ENCODE peak calls at places on chromosome 6, in five cellular contexts. U is SK-N-SH, C is GM12878, I is A549, E is HCT116. M is an unnamed sample.

GRCh38 chr6:152267967-152268845 is 369.0 kb downstream of the SYNE1 start:
- DNase-seq in E (no peak), U (peak), C (no peak), I (peak), M (peak)

GRCh38 chr6:10569392-10570127 is 48.4 kb downstream of the GCNT2 start:
- DNase-seq in C (no peak), U (no peak), I (no peak), E (no peak), M (no peak)

GRCh38 chr6:111566873-111567517 is 38.7 kb downstream of the TRAF3IP2 start:
- DNase-seq in U (peak), C (no peak), I (no peak), E (no peak), M (no peak)

GRCh38 chr6:121760640-121761213 is 325.3 kb downstream of the GJA1 start:
- DNase-seq in C (no peak), E (no peak), U (no peak), I (no peak), M (peak)

GRCh38 chr6:132198040-132198439 is 203.2 kb downstream of the MOXD1 start:
- DNase-seq in C (no peak), I (no peak), U (no peak), E (no peak), M (no peak)

GRCh38 chr6:119043265-119043664 is 35.2 kb downstream of the FAM184A start:
- DNase-seq in U (no peak), E (no peak), C (no peak), I (no peak), M (no peak)

GRCh38 chr6:158008894-158009891 is 27.5 kb downstream of the SYNJ2 start:
- DNase-seq in E (no peak), U (peak), C (no peak), I (no peak), M (no peak)

GRCh38 chr6:150142304-150142656 is 564 bp upstream of the PPP1R14C start:
- DNase-seq in U (no peak), I (no peak), C (no peak), E (no peak), M (peak)

GRCh38 chr6:39925931-39926290 is 8.4 kb downstream of the MOCS1 start:
- DNase-seq in U (no peak), E (no peak), C (no peak), I (no peak), M (no peak)

GRCh38 chr6:21846541-21847451 is 253.2 kb downstream of the SOX4 start:
- DNase-seq in C (no peak), I (no peak), U (peak), E (no peak), M (peak)

GRCh38 chr6:13653296-13653695 is 38.2 kb downstream of the NOL7 start:
- DNase-seq in I (no peak), C (no peak), U (peak), E (no peak), M (no peak)

DNA sequence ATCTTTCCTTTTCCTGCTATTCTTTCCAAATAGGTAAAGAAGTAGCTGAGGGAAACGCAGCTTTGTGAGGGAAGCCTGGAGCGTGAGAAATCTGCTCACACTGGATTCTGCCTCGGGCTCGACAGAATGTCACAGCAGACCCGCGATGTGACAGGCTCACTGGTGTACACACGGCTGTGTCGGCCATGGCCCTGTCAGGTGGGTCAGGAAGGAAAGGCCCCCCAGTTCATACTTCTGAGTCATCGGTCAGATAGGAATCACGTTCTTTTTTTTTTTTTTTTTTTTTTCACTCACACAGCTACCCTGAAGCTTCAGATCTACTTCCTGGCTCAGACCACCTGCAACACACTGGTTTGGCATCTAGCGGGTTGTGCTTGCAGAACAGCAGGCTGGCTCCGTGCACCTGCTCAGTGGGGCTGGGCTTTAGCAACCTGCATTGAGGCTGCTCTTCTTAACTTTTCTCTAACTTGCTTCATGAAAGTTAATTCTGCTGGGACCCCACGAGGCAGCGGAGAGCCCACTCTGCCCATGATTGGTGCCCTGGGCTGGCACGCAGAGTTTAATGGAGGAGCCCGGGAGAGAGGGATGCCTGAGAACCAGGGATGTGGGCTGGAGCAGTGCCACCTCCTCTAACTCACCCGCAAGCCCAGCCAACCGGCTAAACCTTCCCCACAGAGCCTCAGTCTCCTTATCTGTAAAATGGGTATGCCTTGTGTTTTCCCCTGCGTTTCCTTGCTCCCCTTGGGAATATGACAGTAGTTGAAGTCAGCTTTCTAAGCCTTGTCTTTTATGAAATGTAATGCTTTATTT is 61.5 kb upstream of the FNDC1 start:
- DNase-seq in U (no peak), E (no peak), C (no peak), I (no peak), M (no peak)
- TF ChIP-seq REST in U (no peak), E (no peak), C (no peak), I (no peak), M (no peak)

GRCh38 chr6:44051516-44051915 is 75.7 kb downstream of the MRPL14 start:
- DNase-seq in I (no peak), C (no peak), E (no peak), U (no peak), M (no peak)

GRCh38 chr6:44050872-44051421 is 76.3 kb downstream of the MRPL14 start:
- DNase-seq in U (peak), I (no peak), E (no peak), C (no peak), M (no peak)

GRCh38 chr6:44048277-44048676 is 79.0 kb downstream of the MRPL14 start:
- DNase-seq in C (no peak), U (no peak), I (no peak), E (no peak), M (no peak)

GRCh38 chr6:44049163-44049988 is 77.9 kb downstream of the MRPL14 start:
- DNase-seq in I (no peak), E (no peak), U (no peak), C (no peak), M (no peak)

GRCh38 chr6:44049989-44050871 is 77.0 kb downstream of the MRPL14 start:
- DNase-seq in C (no peak), E (no peak), I (no peak), U (no peak), M (no peak)
- TF ChIP-seq REST in C (no peak), E (no peak), I (no peak), U (no peak), M (no peak)

GRCh38 chr6:145906144-145906543 is 58.0 kb downstream of the SHPRH start:
- DNase-seq in I (no peak), E (no peak), U (no peak), C (no peak), M (no peak)

GRCh38 chr6:145904391-145904790 is 59.8 kb downstream of the SHPRH start:
- DNase-seq in I (no peak), E (no peak), U (no peak), C (peak), M (no peak)

GRCh38 chr6:145899915-145900569 is 64.1 kb downstream of the SHPRH start:
- DNase-seq in I (no peak), U (no peak), E (no peak), C (no peak), M (no peak)

GRCh38 chr6:145904878-145905277 is 59.3 kb downstream of the SHPRH start:
- DNase-seq in U (no peak), C (no peak), I (no peak), E (no peak), M (no peak)

DNA sequence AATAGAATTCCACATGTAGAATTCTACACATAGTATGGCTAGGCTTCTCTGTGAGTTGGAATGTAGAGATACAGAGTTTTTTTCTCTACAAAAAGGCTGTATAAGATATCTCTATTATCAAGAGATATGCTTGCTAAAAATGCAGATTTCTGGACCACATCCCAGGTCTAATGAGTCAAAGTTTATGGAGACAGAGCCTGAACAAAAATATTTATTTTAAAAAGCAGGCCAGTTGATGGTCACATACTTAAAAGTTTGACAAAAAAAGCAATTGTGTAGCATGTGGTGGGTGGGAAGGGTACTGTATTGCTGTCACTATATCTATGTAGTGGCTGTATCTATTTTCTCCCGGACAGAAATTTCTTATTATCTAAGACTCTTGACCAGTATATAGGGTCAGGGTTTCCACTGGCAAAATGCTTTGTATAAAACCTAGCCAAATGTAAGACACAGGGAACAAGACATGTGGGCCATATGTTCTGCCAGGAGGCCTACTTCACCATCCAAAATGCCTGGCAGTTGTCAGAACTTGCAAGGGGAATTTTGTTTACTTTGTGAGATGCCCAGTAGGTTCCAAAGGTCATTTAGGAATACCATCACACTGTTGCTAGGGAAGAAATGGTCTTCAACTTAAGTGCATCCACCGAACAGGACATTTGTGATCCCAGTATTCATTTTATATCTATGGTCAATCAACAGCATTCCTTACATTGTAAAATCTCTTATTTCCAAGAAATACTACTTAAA is 60.6 kb downstream of the SHPRH start:
- DNase-seq in E (no peak), I (peak), C (no peak), U (no peak), M (no peak)
- TF ChIP-seq REST in E (no peak), I (no peak), C (no peak), U (no peak), M (no peak)

DNA sequence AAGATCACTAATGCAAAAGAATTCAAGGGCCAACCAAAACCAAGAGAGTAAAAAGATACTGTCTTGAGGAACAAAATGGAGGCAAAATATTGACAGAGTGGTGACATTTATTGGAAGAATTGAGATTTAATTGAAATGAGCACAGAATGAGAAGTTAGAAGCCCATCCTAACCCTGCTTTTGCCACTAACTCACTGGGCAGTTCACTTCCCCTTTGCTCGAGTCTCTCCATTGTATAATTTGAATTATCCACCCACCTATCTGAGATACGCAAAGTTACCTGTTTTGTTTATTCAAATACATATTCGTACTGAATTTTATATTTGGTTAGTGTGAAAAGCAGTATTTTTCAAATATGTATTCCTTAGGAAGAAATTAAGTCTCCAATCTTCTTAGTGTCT is 204.5 kb upstream of the PRDM1 start:
- DNase-seq in C (no peak), E (no peak), I (no peak), U (no peak), M (no peak)
- TF ChIP-seq REST in C (no peak), E (no peak), I (no peak), U (no peak), M (no peak)

M was measured in GM23338.